ENCODE peak calls at places on chromosomes 4 and X, in five cellular contexts. One of them, this sample, is unnamed.

GRCh38 chr4:65416875-65417274 is 253.4 kb downstream of the EPHA5 start:
- DNase-seq in COR-L47: peak
- DNase-seq in gastrocnemius medialis: no peak
- DNase-seq in B cell: no peak
- DNase-seq in nephron progenitor cell: no peak
- DNase-seq in this sample: no peak

GRCh38 chr4:102815981-102816380 is 11.4 kb downstream of the UBE2D3 start:
- DNase-seq in COR-L47: no peak
- DNase-seq in gastrocnemius medialis: no peak
- DNase-seq in B cell: no peak
- DNase-seq in nephron progenitor cell: no peak
- DNase-seq in this sample: no peak

GRCh38 chrX:120517936-120518335 is 42.8 kb downstream of the CUL4B start:
- DNase-seq in COR-L47: no peak
- DNase-seq in gastrocnemius medialis: no peak
- DNase-seq in B cell: no peak
- DNase-seq in nephron progenitor cell: no peak
- DNase-seq in this sample: no peak

GRCh38 chr4:8285976-8286718 is 16.6 kb downstream of the HTRA3 start:
- DNase-seq in COR-L47: no peak
- DNase-seq in gastrocnemius medialis: no peak
- DNase-seq in B cell: no peak
- DNase-seq in nephron progenitor cell: no peak
- DNase-seq in this sample: no peak

GRCh38 chr4:16225996-16226815 is at the start of gene TAPT1:
- DNase-seq in COR-L47: peak
- DNase-seq in gastrocnemius medialis: peak
- DNase-seq in B cell: peak
- DNase-seq in nephron progenitor cell: peak
- DNase-seq in this sample: peak

GRCh38 chrX:70769659-70770232 is 138.8 kb downstream of the TEX11 start:
- DNase-seq in COR-L47: no peak
- DNase-seq in gastrocnemius medialis: no peak
- DNase-seq in B cell: no peak
- DNase-seq in nephron progenitor cell: no peak
- DNase-seq in this sample: no peak

GRCh38 chr4:87657525-87657924 is 7.4 kb downstream of the DMP1 start:
- DNase-seq in COR-L47: no peak
- DNase-seq in gastrocnemius medialis: no peak
- DNase-seq in B cell: no peak
- DNase-seq in nephron progenitor cell: no peak
- DNase-seq in this sample: no peak

GRCh38 chr4:172978848-172979247 is 189.8 kb upstream of the GALNT7 start:
- DNase-seq in COR-L47: peak
- DNase-seq in gastrocnemius medialis: no peak
- DNase-seq in B cell: no peak
- DNase-seq in nephron progenitor cell: no peak
- DNase-seq in this sample: no peak

GRCh38 chr4:137678796-137679195 is 146.5 kb upstream of the PCDH18 start:
- DNase-seq in COR-L47: no peak
- DNase-seq in gastrocnemius medialis: no peak
- DNase-seq in B cell: no peak
- DNase-seq in nephron progenitor cell: no peak
- DNase-seq in this sample: no peak

GRCh38 chr4:182688081-182688480 is 229.1 kb downstream of the DCTD start:
- DNase-seq in COR-L47: no peak
- DNase-seq in gastrocnemius medialis: no peak
- DNase-seq in B cell: no peak
- DNase-seq in nephron progenitor cell: peak
- DNase-seq in this sample: no peak

GRCh38 chr4:78656968-78657445 is 105.4 kb downstream of the ANXA3 start:
- DNase-seq in COR-L47: no peak
- DNase-seq in gastrocnemius medialis: peak
- DNase-seq in B cell: no peak
- DNase-seq in nephron progenitor cell: no peak
- DNase-seq in this sample: no peak

GRCh38 chrX:150162141-150162540 is 201.0 kb upstream of the MAMLD1 start:
- DNase-seq in COR-L47: no peak
- DNase-seq in gastrocnemius medialis: no peak
- DNase-seq in B cell: no peak
- DNase-seq in nephron progenitor cell: no peak
- DNase-seq in this sample: no peak

GRCh38 chr4:2750719-2751605 is 5.2 kb downstream of the TNIP2 start:
- DNase-seq in COR-L47: no peak
- DNase-seq in gastrocnemius medialis: no peak
- DNase-seq in B cell: no peak
- DNase-seq in nephron progenitor cell: no peak
- DNase-seq in this sample: no peak

GRCh38 chrX:22313757-22314156 is 41.0 kb downstream of the CBLL2 start:
- DNase-seq in COR-L47: no peak
- DNase-seq in gastrocnemius medialis: no peak
- DNase-seq in B cell: no peak
- DNase-seq in nephron progenitor cell: no peak
- DNase-seq in this sample: no peak

GRCh38 chr4:123478859-123479345 is 82.3 kb downstream of the SPRY1 start:
- DNase-seq in COR-L47: no peak
- DNase-seq in gastrocnemius medialis: peak
- DNase-seq in B cell: no peak
- DNase-seq in nephron progenitor cell: peak
- DNase-seq in this sample: no peak

GRCh38 chr4:80221161-80221560 is 23.9 kb downstream of the PRDM8 start:
- DNase-seq in COR-L47: peak
- DNase-seq in gastrocnemius medialis: no peak
- DNase-seq in B cell: no peak
- DNase-seq in nephron progenitor cell: no peak
- DNase-seq in this sample: no peak

GRCh38 chr4:41661447-41662076 is 87.0 kb downstream of the PHOX2B start:
- DNase-seq in COR-L47: peak
- DNase-seq in gastrocnemius medialis: peak
- DNase-seq in B cell: peak
- DNase-seq in nephron progenitor cell: peak
- DNase-seq in this sample: peak

GRCh38 chr4:82437285-82438005 is 7.1 kb downstream of the ENOPH1 start:
- DNase-seq in COR-L47: no peak
- DNase-seq in gastrocnemius medialis: no peak
- DNase-seq in B cell: no peak
- DNase-seq in nephron progenitor cell: no peak
- DNase-seq in this sample: no peak

GRCh38 chr4:70838972-70839536 is 636 bp downstream of the GRSF1 start:
- DNase-seq in COR-L47: peak
- DNase-seq in gastrocnemius medialis: peak
- DNase-seq in B cell: peak
- DNase-seq in nephron progenitor cell: peak
- DNase-seq in this sample: peak

GRCh38 chr4:148914734-148915133 is 472.5 kb upstream of the NR3C2 start:
- DNase-seq in COR-L47: no peak
- DNase-seq in gastrocnemius medialis: no peak
- DNase-seq in B cell: no peak
- DNase-seq in nephron progenitor cell: no peak
- DNase-seq in this sample: no peak

GRCh38 chr4:17635056-17635455 is 20.6 kb downstream of the MED28 start:
- DNase-seq in COR-L47: no peak
- DNase-seq in gastrocnemius medialis: no peak
- DNase-seq in B cell: no peak
- DNase-seq in nephron progenitor cell: no peak
- DNase-seq in this sample: no peak

GRCh38 chr4:123596805-123597204 is 200.2 kb downstream of the SPRY1 start:
- DNase-seq in COR-L47: no peak
- DNase-seq in gastrocnemius medialis: no peak
- DNase-seq in B cell: no peak
- DNase-seq in nephron progenitor cell: no peak
- DNase-seq in this sample: no peak

GRCh38 chrX:119758682-119759332 is 419 bp downstream of the SOWAHD start:
- DNase-seq in COR-L47: no peak
- DNase-seq in gastrocnemius medialis: no peak
- DNase-seq in B cell: peak
- DNase-seq in nephron progenitor cell: peak
- DNase-seq in this sample: no peak

GRCh38 chr4:10354746-10355145 is 102.5 kb downstream of the ZNF518B start:
- DNase-seq in COR-L47: peak
- DNase-seq in gastrocnemius medialis: no peak
- DNase-seq in B cell: no peak
- DNase-seq in nephron progenitor cell: no peak
- DNase-seq in this sample: no peak

GRCh38 chrX:97628807-97629596 is 745.3 kb downstream of the RPA4 start:
- DNase-seq in COR-L47: no peak
- DNase-seq in gastrocnemius medialis: no peak
- DNase-seq in B cell: no peak
- DNase-seq in nephron progenitor cell: no peak
- DNase-seq in this sample: no peak

GRCh38 chrX:56728752-56729151 is 291 bp upstream of the NBDY start:
- DNase-seq in COR-L47: no peak
- DNase-seq in gastrocnemius medialis: no peak
- DNase-seq in B cell: no peak
- DNase-seq in nephron progenitor cell: peak
- DNase-seq in this sample: no peak

GRCh38 chr4:85132570-85132969 is 166.1 kb upstream of the WDFY3 start:
- DNase-seq in COR-L47: no peak
- DNase-seq in gastrocnemius medialis: no peak
- DNase-seq in B cell: no peak
- DNase-seq in nephron progenitor cell: no peak
- DNase-seq in this sample: no peak

GRCh38 chr4:3339566-3339965 is 46.7 kb downstream of the RGS12 start:
- DNase-seq in COR-L47: no peak
- DNase-seq in gastrocnemius medialis: no peak
- DNase-seq in B cell: no peak
- DNase-seq in nephron progenitor cell: no peak
- DNase-seq in this sample: peak

GRCh38 chrX:12138366-12139313 is at the start of gene FRMPD4:
- DNase-seq in COR-L47: peak
- DNase-seq in gastrocnemius medialis: no peak
- DNase-seq in B cell: no peak
- DNase-seq in nephron progenitor cell: peak
- DNase-seq in this sample: no peak

This sample was measured in right atrium auricular region.